ENCODE peak calls at places on chromosomes 2 and 18, in ten cellular contexts. D, F, U, K, X, R, J, W, P and Q are unnamed samples.

GRCh38 chr2:240640939-240641338 is 15.7 kb downstream of the GPR35 start:
- DNase-seq in P (peak; percentile 52), K (no peak), R (no peak), D (peak; percentile 73), W (no peak), X (no peak), F (no peak), J (peak; percentile 67), U (no peak), Q (no peak)

GRCh38 chr2:152861349-152861942 is 143.0 kb downstream of the ARL6IP6 start:
- DNase-seq in R (no peak), F (no peak), X (no peak), D (peak; percentile 35), K (peak; percentile 12), W (no peak), U (no peak), P (peak; percentile 54), J (no peak), Q (no peak)

GRCh38 chr2:214765180-214765579 is 44.3 kb downstream of the BARD1 start:
- DNase-seq in P (no peak), R (no peak), D (no peak), J (no peak), K (no peak), U (no peak), X (no peak), F (no peak), W (no peak), Q (no peak)

GRCh38 chr2:12261993-12262680 is 454.6 kb upstream of the TRIB2 start:
- DNase-seq in F (no peak), J (no peak), X (no peak), K (peak; percentile 39), W (no peak), R (no peak), U (no peak), D (no peak), P (no peak), Q (no peak)

GRCh38 chr2:65231892-65232477 is 4.4 kb downstream of the ACTR2 start:
- DNase-seq in X (no peak), P (peak; percentile 74), J (no peak), W (no peak), R (no peak), D (no peak), K (peak; percentile 38), U (no peak), F (no peak), Q (no peak)

GRCh38 chr18:63970803-63971191 is 916 bp downstream of the SERPINB8 start:
- DNase-seq in U (peak; percentile 23), F (no peak), R (peak; percentile 76), W (no peak), X (no peak), J (peak; percentile 69), K (peak; percentile 21), D (no peak), P (no peak), Q (peak; percentile 90)

GRCh38 chr2:187991389-187991788 is 300.3 kb upstream of the GULP1 start:
- DNase-seq in K (no peak), P (no peak), X (no peak), J (no peak), R (no peak), W (no peak), U (no peak), F (no peak), D (no peak), Q (no peak)

GRCh38 chr2:239876948-239877289 is 148.2 kb downstream of the NDUFA10 start:
- DNase-seq in J (no peak), K (no peak), R (no peak), W (no peak), X (no peak), P (no peak), U (no peak), F (no peak), D (no peak), Q (no peak)

GRCh38 chr2:232203166-232203891 is 175.2 kb upstream of the ALPP start:
- DNase-seq in F (no peak), P (no peak), U (no peak), W (no peak), D (no peak), R (no peak), X (no peak), J (no peak), K (no peak), Q (no peak)

GRCh38 chr2:48512071-48512470 is 17.9 kb upstream of the STON1 start:
- DNase-seq in K (no peak), W (no peak), X (no peak), J (no peak), P (no peak), R (no peak), F (no peak), U (no peak), D (no peak), Q (no peak)

GRCh38 chr2:17470855-17471641 is 47.2 kb downstream of the RAD51AP2 start:
- DNase-seq in K (peak; percentile 40), D (peak; percentile 2), F (peak; percentile 4), X (no peak), P (peak; percentile 51), U (no peak), J (no peak), W (no peak), R (no peak), Q (no peak)

GRCh38 chr2:1509271-1509995 is 96.2 kb downstream of the TPO start:
- DNase-seq in W (peak; percentile 21), R (peak; percentile 67), J (no peak), P (no peak), K (no peak), D (no peak), U (no peak), X (no peak), F (no peak), Q (peak; percentile 27)

GRCh38 chr2:70960833-70961647 is 17.4 kb upstream of the ANKRD53 start:
- DNase-seq in J (no peak), P (no peak), F (no peak), K (no peak), X (no peak), U (no peak), R (peak; percentile 54), D (no peak), W (peak; percentile 4), Q (peak; percentile 11)

GRCh38 chr2:98569197-98569793 is 39.0 kb downstream of the COA5 start:
- DNase-seq in P (peak; percentile 59), J (no peak), U (no peak), X (no peak), F (no peak), D (peak; percentile 51), W (peak; percentile 28), R (no peak), K (no peak), Q (no peak)

GRCh38 chr2:80238692-80239469 is 65.7 kb downstream of the LRRTM1 start:
- DNase-seq in D (peak; percentile 5), R (no peak), J (no peak), K (peak; percentile 42), W (no peak), P (peak; percentile 42), U (no peak), F (no peak), X (no peak), Q (no peak)

GRCh38 chr2:159150208-159150607 is 136.3 kb downstream of the WDSUB1 start:
- DNase-seq in U (no peak), X (no peak), W (no peak), R (no peak), F (no peak), P (no peak), D (no peak), K (peak; percentile 51), J (no peak), Q (no peak)

GRCh38 chr2:128298846-128299507 is 19.7 kb downstream of the HS6ST1 start:
- DNase-seq in J (peak; percentile 34), F (no peak), P (no peak), U (no peak), D (no peak), R (no peak), K (no peak), W (no peak), X (no peak), Q (no peak)

GRCh38 chr18:63488160-63488559 is 11.4 kb downstream of the SERPINB5 start:
- DNase-seq in J (no peak), U (no peak), R (no peak), P (no peak), X (no peak), W (no peak), K (no peak), D (no peak), F (no peak), Q (no peak)

GRCh38 chr18:27839141-27839540 is 337.8 kb downstream of the CDH2 start:
- DNase-seq in D (peak; percentile 27), W (no peak), P (no peak), K (peak; percentile 66), U (no peak), J (no peak), F (no peak), X (no peak), R (no peak), Q (no peak)

GRCh38 chr2:105294046-105294445 is 35.5 kb downstream of the TGFBRAP1 start:
- DNase-seq in R (no peak), J (no peak), K (no peak), F (no peak), P (no peak), X (no peak), W (no peak), U (no peak), D (no peak), Q (no peak)
- TF ChIP-seq POLR2A in R (no peak), J (no peak), K (no peak), F (no peak), P (no peak), X (no peak), W (no peak), U (no peak), D (no peak), Q (no peak)

GRCh38 chr2:120614901-120615300 is 120.8 kb upstream of the GLI2 start:
- DNase-seq in P (no peak), D (no peak), J (peak; percentile 28), K (no peak), X (no peak), U (no peak), F (no peak), R (no peak), W (no peak), Q (no peak)
- TF ChIP-seq CTCF in P (no peak), D (no peak), J (no peak), K (no peak), X (no peak), U (no peak), F (no peak), R (no peak), W (no peak), Q (no peak)

DNA sequence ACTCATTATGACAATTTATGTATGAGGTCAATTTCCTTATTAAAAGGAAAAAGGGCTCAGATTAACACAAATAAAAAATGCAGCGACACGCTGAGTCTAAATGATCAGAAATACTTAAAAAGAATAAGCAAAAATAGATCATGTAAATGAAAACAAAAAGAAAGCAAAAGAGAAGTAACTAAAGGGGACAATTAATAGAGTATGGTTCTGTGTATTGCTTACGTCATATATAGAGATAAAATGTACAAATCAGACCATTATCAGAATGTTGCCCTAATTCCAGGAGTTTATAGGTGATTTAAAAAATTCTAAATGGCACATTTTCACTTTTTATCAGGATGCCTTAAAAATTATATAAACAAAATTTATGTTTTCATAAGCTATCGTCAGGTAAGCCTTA is 189.5 kb downstream of the DNAH7 start:
- DNase-seq in D (no peak), P (no peak), R (no peak), J (no peak), W (no peak), X (no peak), F (no peak), U (no peak), K (no peak), Q (no peak)
- TF ChIP-seq POLR2A in D (no peak), P (no peak), R (no peak), J (no peak), W (no peak), X (no peak), F (no peak), U (no peak), K (no peak), Q (no peak)

GRCh38 chr2:3459185-3460015 is 59.9 kb downstream of the ADI1 start:
- DNase-seq in D (no peak), F (no peak), X (no peak), U (no peak), K (no peak), P (no peak), W (peak; percentile 12), R (no peak), J (peak; percentile 82), Q (peak; percentile 77)
- TF ChIP-seq CTCF in D (no peak), F (no peak), X (no peak), U (no peak), K (no peak), P (no peak), W (no peak), R (no peak), J (no peak), Q (no peak)